ENCODE peak calls at places on chromosomes 7 and 10, in four cellular contexts. A, S, F and V are unnamed samples.

GRCh38 chr7:539731-540411 is 20.2 kb upstream of the PDGFA start:
- DNase-seq in A (peak), S (no peak), F (peak), V (no peak)

GRCh38 chr10:124975977-124976514 is 34.1 kb downstream of the ZRANB1 start:
- DNase-seq in A (no peak), S (no peak), F (no peak), V (no peak)

GRCh38 chr10:103553743-103554487 is 60.4 kb downstream of the NEURL1 start:
- DNase-seq in A (no peak), S (no peak), F (no peak), V (no peak)

GRCh38 chr7:74403521-74404387 is 50.0 kb upstream of the GTF2IRD1 start:
- DNase-seq in A (no peak), S (peak), F (no peak), V (no peak)

GRCh38 chr10:91643700-91644099 is 10.8 kb upstream of the PPP1R3C start:
- DNase-seq in A (no peak), S (no peak), F (no peak), V (no peak)

GRCh38 chr10:70132098-70133029 is at the start of gene AIFM2:
- DNase-seq in A (peak), S (peak), F (peak), V (no peak)

GRCh38 chr10:85946713-85947326 is 419.8 kb downstream of the GRID1 start:
- DNase-seq in A (no peak), S (no peak), F (no peak), V (no peak)

GRCh38 chr10:111872591-111872990 is 311.0 kb downstream of the GPAM start:
- DNase-seq in A (no peak), S (no peak), F (peak), V (no peak)

GRCh38 chr7:102300643-102301211 is 14.1 kb downstream of the SH2B2 start:
- DNase-seq in A (no peak), S (no peak), F (no peak), V (no peak)

GRCh38 chr7:75914169-75914654 is 743 bp upstream of the POR start:
- DNase-seq in A (no peak), S (no peak), F (no peak), V (no peak)

GRCh38 chr10:113644185-113645120 is 19.4 kb downstream of the NRAP start:
- DNase-seq in A (no peak), S (no peak), F (peak), V (no peak)

GRCh38 chr7:132295198-132295597 is 281.1 kb downstream of the PLXNA4 start:
- DNase-seq in A (no peak), S (no peak), F (no peak), V (no peak)

GRCh38 chr7:32299133-32299702 is 191.0 kb downstream of the LSM5 start:
- DNase-seq in A (peak), S (no peak), F (no peak), V (no peak)

GRCh38 chr10:132326925-132327324 is 5.1 kb upstream of the LRRC27 start:
- DNase-seq in A (no peak), S (no peak), F (no peak), V (no peak)

GRCh38 chr10:129968937-129969527 is 5.0 kb upstream of the EBF3 start:
- DNase-seq in A (peak), S (no peak), F (peak), V (peak)

GRCh38 chr7:69825031-69825681 is 226.9 kb downstream of the AUTS2 start:
- DNase-seq in A (no peak), S (no peak), F (no peak), V (no peak)

GRCh38 chr10:71378341-71379117 is 18.2 kb upstream of the CDH23 start:
- DNase-seq in A (no peak), S (no peak), F (no peak), V (no peak)

GRCh38 chr7:98134420-98134819 is 27.8 kb downstream of the LMTK2 start:
- DNase-seq in A (no peak), S (no peak), F (no peak), V (no peak)

GRCh38 chr7:27564881-27565482 is 97.7 kb downstream of the HIBADH start:
- DNase-seq in A (no peak), S (no peak), F (no peak), V (no peak)

GRCh38 chr10:14782691-14783363 is 8.1 kb upstream of the FAM107B start:
- DNase-seq in A (peak), S (no peak), F (no peak), V (no peak)

GRCh38 chr10:100304414-100304813 is 17.9 kb upstream of the BLOC1S2 start:
- DNase-seq in A (no peak), S (no peak), F (no peak), V (no peak)

GRCh38 chr10:126904493-126904806 is 778 bp upstream of the DOCK1 start:
- DNase-seq in A (no peak), S (no peak), F (no peak), V (no peak)

GRCh38 chr10:126904807-126905686 is at the start of gene DOCK1:
- DNase-seq in A (peak), S (peak), F (peak), V (no peak)

GRCh38 chr10:126903646-126904360 is 1.4 kb upstream of the DOCK1 start:
- DNase-seq in A (no peak), S (no peak), F (no peak), V (no peak)

GRCh38 chr10:126898460-126898859 is 6.8 kb upstream of the DOCK1 start:
- DNase-seq in A (no peak), S (no peak), F (no peak), V (no peak)

DNA sequence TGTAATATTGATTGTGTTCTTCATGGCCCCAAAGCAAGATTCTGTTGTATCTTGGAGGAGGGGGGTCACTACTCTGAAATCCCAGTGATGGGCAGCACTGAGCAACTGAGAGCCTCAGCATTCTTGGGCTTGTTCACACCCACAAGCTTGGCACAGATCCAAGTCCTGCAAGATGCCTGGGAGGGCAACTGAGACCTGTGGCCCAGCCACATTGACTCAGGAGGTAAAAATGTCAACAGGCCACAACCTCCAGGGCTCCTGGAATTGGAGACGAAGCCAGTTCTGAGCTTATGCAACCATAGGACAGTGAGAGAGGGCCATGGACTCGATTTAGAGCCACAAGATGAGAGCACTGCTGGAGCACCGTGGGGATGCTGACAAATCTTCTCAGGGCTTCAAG is 3.1 kb upstream of the DOCK1 start:
- DNase-seq in A (peak), S (no peak), F (peak), V (no peak)
- TF ChIP-seq CTCF in A (no peak), S (no peak), F (peak), V (no peak)

DNA sequence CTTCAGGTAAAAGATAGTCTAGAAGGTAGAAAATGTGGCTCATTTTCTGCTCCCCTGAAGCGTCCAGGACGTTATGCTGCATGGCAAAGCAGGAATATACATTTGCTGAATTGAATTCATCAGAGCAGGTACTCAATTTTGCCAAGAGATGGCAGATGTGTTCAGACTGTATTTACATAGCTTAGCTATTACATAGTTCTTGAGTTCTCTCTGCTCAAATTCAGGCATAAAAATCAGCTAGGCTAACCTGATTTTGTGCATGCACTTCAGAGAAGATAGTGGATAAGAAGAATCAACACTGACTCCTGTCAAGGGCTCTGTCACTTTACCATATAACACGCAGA is 209.2 kb upstream of the FAM3C start:
- DNase-seq in A (no peak), S (no peak), F (peak), V (no peak)
- TF ChIP-seq CTCF in A (no peak), S (no peak), F (peak), V (peak)

GRCh38 chr7:100799037-100799896 is 28.1 kb downstream of the EPHB4 start:
- DNase-seq in A (peak), S (peak), F (peak), V (no peak)
- TF ChIP-seq CTCF in A (peak), S (peak), F (peak), V (peak)

DNA sequence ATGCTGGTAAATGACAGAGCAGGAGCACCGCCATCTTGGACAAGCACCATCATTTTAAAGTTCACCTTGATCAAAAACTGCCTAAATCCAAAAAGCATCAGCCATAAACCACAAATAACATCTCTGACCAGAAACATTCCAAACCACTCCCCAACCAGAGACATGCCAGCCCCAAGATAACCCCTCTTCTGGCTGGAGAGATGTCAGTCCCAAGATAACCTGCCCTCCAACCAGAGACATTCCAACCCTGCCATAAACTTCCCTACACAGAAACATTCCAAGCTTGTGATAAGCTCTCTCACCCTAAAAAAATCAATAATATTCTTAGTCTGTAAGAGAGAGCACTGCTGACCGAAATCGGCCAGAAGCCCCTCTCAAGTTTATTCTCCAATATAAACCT is 659.3 kb downstream of the XPNPEP1 start:
- DNase-seq in A (no peak), S (no peak), F (no peak), V (no peak)
- TF ChIP-seq CTCF in A (no peak), S (no peak), F (no peak), V (no peak)

DNA sequence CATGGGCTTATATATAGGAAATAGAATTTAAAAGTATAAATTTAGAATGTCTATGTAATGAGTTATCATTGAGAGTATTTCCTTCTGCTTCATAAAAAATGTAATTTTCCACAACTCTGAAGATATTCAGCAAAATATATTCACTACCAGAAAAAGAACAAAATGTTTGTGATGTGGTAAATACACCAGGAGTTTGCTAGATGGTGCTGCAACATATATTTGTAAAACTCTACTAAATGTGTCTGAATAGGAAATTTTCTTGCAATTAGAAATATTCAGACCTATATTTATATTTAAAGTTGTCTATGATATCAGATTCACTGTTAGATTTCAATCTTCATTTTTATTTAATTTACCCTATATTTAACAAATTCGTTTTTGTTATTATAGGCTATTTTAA is 201.1 kb downstream of the PPP1R3A start:
- DNase-seq in A (no peak), S (no peak), F (no peak), V (no peak)
- TF ChIP-seq CTCF in A (no peak), S (no peak), F (no peak), V (no peak)

GRCh38 chr7:143408686-143409551 is at the start of gene EPHA1:
- DNase-seq in A (peak), S (no peak), F (no peak), V (no peak)
- TF ChIP-seq CTCF in A (peak), S (no peak), F (peak), V (peak)

GRCh38 chr10:47406870-47407648 is 23.0 kb upstream of the ZNF488 start:
- DNase-seq in A (peak), S (no peak), F (peak), V (no peak)
- TF ChIP-seq CTCF in A (no peak), S (no peak), F (no peak), V (no peak)

DNA sequence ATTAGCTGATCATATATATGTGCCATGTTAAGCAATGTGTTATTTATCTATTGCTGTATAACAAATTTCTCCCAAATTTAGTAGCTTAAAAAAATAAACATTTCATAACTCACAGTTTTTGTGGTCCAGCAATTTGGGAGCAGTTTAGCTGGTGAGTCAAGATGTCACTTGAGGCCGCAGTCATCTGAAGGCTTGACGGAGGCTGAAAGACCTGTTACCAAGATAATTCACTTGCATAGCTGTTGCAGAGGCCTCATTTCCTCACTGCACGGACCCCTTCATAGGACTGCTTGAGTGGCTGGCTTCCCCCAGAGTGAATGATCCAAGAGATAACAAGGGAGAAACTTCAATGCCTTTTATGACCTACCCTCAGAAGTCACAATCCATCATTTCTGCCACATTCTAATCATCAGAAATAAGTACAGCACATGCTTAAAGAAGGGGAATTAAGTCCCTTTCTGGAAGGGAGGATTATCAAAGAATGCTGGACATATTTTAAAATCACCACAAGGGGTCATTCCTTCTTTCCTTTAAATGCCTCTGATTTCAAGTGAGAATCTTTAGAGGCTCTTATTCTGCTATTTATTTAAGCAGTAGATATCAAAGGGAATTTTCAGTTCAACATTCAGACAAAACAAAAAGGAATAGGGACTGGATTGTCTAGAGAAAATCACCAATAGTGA is 10.5 kb upstream of the SRPK2 start:
- DNase-seq in A (no peak), S (no peak), F (peak), V (no peak)
- TF ChIP-seq CTCF in A (peak), S (peak), F (peak), V (peak)

DNA sequence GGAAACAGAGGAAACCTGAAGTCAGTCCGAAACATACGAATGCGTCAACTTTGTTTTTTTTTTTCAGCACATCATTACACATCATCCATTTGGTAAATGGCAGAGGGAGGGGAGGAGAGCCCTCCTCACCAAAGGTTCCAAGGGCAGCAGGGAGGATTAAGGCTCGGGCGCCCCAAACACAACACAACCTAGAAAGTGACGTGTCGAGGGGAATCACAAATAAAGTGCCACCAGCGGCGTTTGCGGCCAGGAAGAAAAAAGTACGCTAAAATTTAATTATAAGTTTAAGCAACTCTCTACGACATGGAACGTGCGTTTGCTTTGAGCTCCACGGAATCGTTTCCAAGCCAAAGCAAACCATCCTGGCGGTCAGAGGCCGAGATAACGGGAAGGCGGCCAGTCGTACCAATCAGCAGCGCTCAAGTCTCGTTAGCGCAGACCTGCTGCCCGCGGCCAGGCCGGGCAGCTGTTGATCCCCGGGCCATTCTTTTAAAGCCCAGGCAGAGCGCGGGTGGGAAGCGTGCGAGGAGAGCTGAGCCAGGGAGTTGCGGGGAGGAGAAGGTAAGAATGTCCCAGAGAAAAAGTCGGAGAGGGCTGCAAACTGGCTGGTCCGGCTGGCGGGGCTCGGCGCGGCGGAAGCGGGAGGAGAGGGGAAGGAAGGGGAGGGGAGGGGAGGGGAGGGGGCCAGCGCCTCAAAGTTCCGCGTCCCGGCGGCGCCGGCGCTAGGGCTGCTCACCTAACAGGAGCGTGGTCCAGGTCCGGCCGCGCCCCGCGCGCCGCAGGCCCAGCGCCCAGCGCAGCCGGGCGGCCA is 719 bp downstream of the DPY19L1 start:
- DNase-seq in A (peak), S (peak), F (peak), V (peak)
- TF ChIP-seq CTCF in A (no peak), S (no peak), F (no peak), V (no peak)